ENCODE peak calls at places on chromosome 13, in four cellular contexts. K is kidney glomerular epithelial cell; Y is ascending aorta; S is activated CD4-positive, alpha-beta T cell treated with anti-CD3 and anti-CD28 coated beads for 24 hours. H is an unnamed sample.

GRCh38 chr13:51396352-51396751 is 56.5 kb downstream of the INTS6 start:
- DNase-seq in K (no peak), Y (no peak), S (no peak), H (peak)

GRCh38 chr13:29859971-29860370 is 9.6 kb upstream of the UBL3 start:
- DNase-seq in K (no peak), Y (no peak), S (no peak), H (peak)

GRCh38 chr13:43797154-43797553 is 10.4 kb upstream of the ENOX1 start:
- DNase-seq in K (no peak), Y (no peak), S (no peak), H (no peak)

GRCh38 chr13:46542833-46543232 is 10.1 kb upstream of the LRCH1 start:
- DNase-seq in K (no peak), Y (no peak), S (no peak), H (no peak)

GRCh38 chr13:26019881-26020535 is 31.8 kb downstream of the SHISA2 start:
- DNase-seq in K (peak), Y (no peak), S (no peak), H (peak)

GRCh38 chr13:95509521-95510315 is 42.8 kb upstream of the CLDN10 start:
- DNase-seq in K (peak), Y (no peak), S (no peak), H (peak)

GRCh38 chr13:22801402-22802003 is 379.3 kb upstream of the SGCG start:
- DNase-seq in K (peak), Y (no peak), S (no peak), H (no peak)

GRCh38 chr13:44365008-44365407 is 8.6 kb upstream of the SERP2 start:
- DNase-seq in K (no peak), Y (no peak), S (no peak), H (peak)

GRCh38 chr13:107834268-107834667 is 381.1 kb downstream of the LIG4 start:
- DNase-seq in K (peak), Y (no peak), S (no peak), H (no peak)

GRCh38 chr13:27968316-27969072 is 621 bp downstream of the CDX2 start:
- DNase-seq in K (no peak), Y (peak), S (no peak), H (no peak)

GRCh38 chr13:100922599-100922998 is 248.0 kb upstream of the TMTC4 start:
- DNase-seq in K (no peak), Y (no peak), S (no peak), H (no peak)

GRCh38 chr13:52002361-52002760 is 8.9 kb downstream of the ATP7B start:
- DNase-seq in K (no peak), Y (no peak), S (no peak), H (no peak)

GRCh38 chr13:99339736-99340392 is 32.7 kb upstream of the GPR183 start:
- DNase-seq in K (no peak), Y (no peak), S (no peak), H (peak)

GRCh38 chr13:103556681-103557080 is 490.5 kb upstream of the SLC10A2 start:
- DNase-seq in K (no peak), Y (no peak), S (no peak), H (no peak)

GRCh38 chr13:70339738-70340137 is 231.5 kb upstream of the KLHL1 start:
- DNase-seq in K (peak), Y (no peak), S (no peak), H (no peak)

GRCh38 chr13:21040120-21040834 is 21.1 kb downstream of the LATS2 start:
- DNase-seq in K (no peak), Y (no peak), S (no peak), H (no peak)

GRCh38 chr13:18232298-18232993 is 949.2 kb downstream of the TUBA3C start:
- DNase-seq in K (no peak), Y (no peak), S (no peak), H (no peak)

GRCh38 chr13:108437496-108437895 is 168.0 kb downstream of the TNFSF13B start:
- DNase-seq in K (no peak), Y (no peak), S (no peak), H (no peak)

GRCh38 chr13:43835701-43836100 is 43.8 kb downstream of the CCDC122 start:
- DNase-seq in K (no peak), Y (no peak), S (no peak), H (no peak)

GRCh38 chr13:50531917-50532899 is 311.3 kb downstream of the DLEU7 start:
- DNase-seq in K (peak), Y (no peak), S (no peak), H (no peak)

GRCh38 chr13:113637262-113638160 is 20.5 kb downstream of the ATP4B start:
- DNase-seq in K (no peak), Y (peak), S (no peak), H (no peak)

GRCh38 chr13:91017031-91017668 is 330.3 kb upstream of the MIR17HG start:
- DNase-seq in K (peak), Y (no peak), S (no peak), H (peak)

GRCh38 chr13:86185636-86186035 is 386.4 kb upstream of the SLITRK6 start:
- DNase-seq in K (no peak), Y (no peak), S (no peak), H (no peak)

GRCh38 chr13:110309159-110309476 is 2.0 kb downstream of the COL4A2 start:
- DNase-seq in K (no peak), Y (peak), S (no peak), H (no peak)

GRCh38 chr13:48965736-48966135 is 10.0 kb upstream of the FNDC3A start:
- DNase-seq in K (no peak), Y (no peak), S (no peak), H (no peak)

GRCh38 chr13:113923376-113924063 is 50.4 kb downstream of the C13orf46 start:
- DNase-seq in K (no peak), Y (peak), S (no peak), H (no peak)

GRCh38 chr13:76928456-76928855 is 19.9 kb upstream of the ACOD1 start:
- DNase-seq in K (no peak), Y (no peak), S (no peak), H (no peak)

GRCh38 chr13:94268661-94269060 is 210.8 kb downstream of the DCT start:
- DNase-seq in K (no peak), Y (no peak), S (no peak), H (no peak)

GRCh38 chr13:66558511-66558910 is 671.6 kb downstream of the PCDH9 start:
- DNase-seq in K (no peak), Y (no peak), S (no peak), H (no peak)

GRCh38 chr13:79108914-79109643 is 297.0 kb downstream of the RBM26 start:
- DNase-seq in K (no peak), Y (no peak), S (no peak), H (no peak)

GRCh38 chr13:91270031-91270430 is 77.5 kb upstream of the MIR17HG start:
- DNase-seq in K (no peak), Y (no peak), S (no peak), H (no peak)

GRCh38 chr13:22262328-22262920 is 591.6 kb downstream of the FGF9 start:
- DNase-seq in K (peak), Y (no peak), S (no peak), H (no peak)

GRCh38 chr13:105343134-105343806 is 1192.2 kb downstream of the EFNB2 start:
- DNase-seq in K (peak), Y (no peak), S (no peak), H (no peak)

GRCh38 chr13:29472317-29472961 is 123.0 kb downstream of the SLC7A1 start:
- DNase-seq in K (peak), Y (peak), S (peak), H (peak)

GRCh38 chr13:72246396-72246795 is 379.4 kb upstream of the DACH1 start:
- DNase-seq in K (peak), Y (no peak), S (no peak), H (no peak)

H was measured in AG20443.